ENCODE peak calls at places on chromosome 2, in five cellular contexts. One of them, this sample, is unnamed.

GRCh38 chr2:29518010-29518409 is 402.8 kb downstream of the CLIP4 start:
- DNase-seq in left ventricle myocardium inferior: no peak
- DNase-seq in mammary epithelial cell: no peak
- DNase-seq in RWPE1: no peak
- DNase-seq in GM10248: no peak
- DNase-seq in this sample: no peak

GRCh38 chr2:141399270-141399669 is 731.5 kb downstream of the LRP1B start:
- DNase-seq in left ventricle myocardium inferior: no peak
- DNase-seq in mammary epithelial cell: no peak
- DNase-seq in RWPE1: no peak
- DNase-seq in GM10248: no peak
- DNase-seq in this sample: no peak

GRCh38 chr2:31382452-31383120 is 32.0 kb downstream of the XDH start:
- DNase-seq in left ventricle myocardium inferior: no peak
- DNase-seq in mammary epithelial cell: peak
- DNase-seq in RWPE1: no peak
- DNase-seq in GM10248: no peak
- DNase-seq in this sample: no peak

GRCh38 chr2:217804338-217804737 is 198.5 kb downstream of the TNS1 start:
- DNase-seq in left ventricle myocardium inferior: peak
- DNase-seq in mammary epithelial cell: no peak
- DNase-seq in RWPE1: no peak
- DNase-seq in GM10248: no peak
- DNase-seq in this sample: no peak

GRCh38 chr2:183148967-183149366 is 24.7 kb downstream of the NUP35 start:
- DNase-seq in left ventricle myocardium inferior: no peak
- DNase-seq in mammary epithelial cell: no peak
- DNase-seq in RWPE1: no peak
- DNase-seq in GM10248: no peak
- DNase-seq in this sample: no peak

GRCh38 chr2:201642086-201642578 is 1.2 kb downstream of the TMEM237 start:
- DNase-seq in left ventricle myocardium inferior: no peak
- DNase-seq in mammary epithelial cell: no peak
- DNase-seq in RWPE1: no peak
- DNase-seq in GM10248: no peak
- DNase-seq in this sample: peak

GRCh38 chr2:176092270-176093144 is at the start of gene HOXD13:
- DNase-seq in left ventricle myocardium inferior: no peak
- DNase-seq in mammary epithelial cell: no peak
- DNase-seq in RWPE1: no peak
- DNase-seq in GM10248: no peak
- DNase-seq in this sample: no peak

GRCh38 chr2:30255466-30256408 is 24.4 kb downstream of the LBH start:
- DNase-seq in left ventricle myocardium inferior: no peak
- DNase-seq in mammary epithelial cell: no peak
- DNase-seq in RWPE1: no peak
- DNase-seq in GM10248: no peak
- DNase-seq in this sample: peak

GRCh38 chr2:20616341-20616871 is 34.5 kb downstream of the HS1BP3 start:
- DNase-seq in left ventricle myocardium inferior: peak
- DNase-seq in mammary epithelial cell: no peak
- DNase-seq in RWPE1: no peak
- DNase-seq in GM10248: no peak
- DNase-seq in this sample: no peak

DNA sequence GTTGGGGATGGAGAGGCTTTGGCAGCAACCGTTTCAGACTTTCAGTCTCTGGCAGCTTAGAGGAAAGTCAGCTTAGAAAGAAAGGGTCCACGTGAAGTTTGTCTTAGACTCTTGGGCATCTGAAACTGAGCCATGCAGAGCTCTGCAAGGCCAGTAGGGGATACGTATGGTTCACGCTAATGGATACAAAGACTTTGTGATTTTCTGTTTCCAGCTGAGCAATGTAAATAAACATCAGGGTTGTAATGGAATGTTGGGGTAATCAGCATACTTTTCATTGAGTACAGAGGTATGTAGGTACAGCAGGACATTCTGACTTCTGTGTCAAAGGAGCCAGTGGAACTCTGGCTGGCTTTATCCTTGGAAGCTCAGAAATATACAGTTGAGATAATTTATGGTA is 31.0 kb downstream of the RALB start:
- DNase-seq in left ventricle myocardium inferior: no peak
- DNase-seq in mammary epithelial cell: no peak
- DNase-seq in RWPE1: no peak
- DNase-seq in GM10248: no peak
- DNase-seq in this sample: no peak
- TF ChIP-seq CTCF in left ventricle myocardium inferior: no peak
- TF ChIP-seq CTCF in mammary epithelial cell: no peak
- TF ChIP-seq CTCF in RWPE1: no peak
- TF ChIP-seq CTCF in GM10248: no peak
- TF ChIP-seq CTCF in this sample: no peak

DNA sequence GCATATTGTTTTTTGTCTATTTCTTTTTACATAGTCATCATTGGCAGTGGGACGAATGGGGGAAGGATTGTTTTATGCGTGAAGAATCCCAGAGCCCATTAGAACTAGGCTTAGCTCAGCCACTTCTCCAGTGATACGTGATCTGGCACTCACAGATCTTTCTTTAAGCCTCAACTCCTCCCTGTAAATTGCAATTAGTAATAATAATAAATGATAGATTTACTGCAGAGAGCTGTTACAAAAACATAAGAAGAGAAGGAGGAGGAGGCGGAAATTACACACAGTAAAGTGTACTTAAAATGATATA is 629.3 kb downstream of the NRXN1 start:
- DNase-seq in left ventricle myocardium inferior: no peak
- DNase-seq in mammary epithelial cell: no peak
- DNase-seq in RWPE1: no peak
- DNase-seq in GM10248: no peak
- DNase-seq in this sample: no peak
- TF ChIP-seq CTCF in left ventricle myocardium inferior: no peak
- TF ChIP-seq CTCF in mammary epithelial cell: no peak
- TF ChIP-seq CTCF in RWPE1: peak
- TF ChIP-seq CTCF in GM10248: no peak
- TF ChIP-seq CTCF in this sample: no peak

DNA sequence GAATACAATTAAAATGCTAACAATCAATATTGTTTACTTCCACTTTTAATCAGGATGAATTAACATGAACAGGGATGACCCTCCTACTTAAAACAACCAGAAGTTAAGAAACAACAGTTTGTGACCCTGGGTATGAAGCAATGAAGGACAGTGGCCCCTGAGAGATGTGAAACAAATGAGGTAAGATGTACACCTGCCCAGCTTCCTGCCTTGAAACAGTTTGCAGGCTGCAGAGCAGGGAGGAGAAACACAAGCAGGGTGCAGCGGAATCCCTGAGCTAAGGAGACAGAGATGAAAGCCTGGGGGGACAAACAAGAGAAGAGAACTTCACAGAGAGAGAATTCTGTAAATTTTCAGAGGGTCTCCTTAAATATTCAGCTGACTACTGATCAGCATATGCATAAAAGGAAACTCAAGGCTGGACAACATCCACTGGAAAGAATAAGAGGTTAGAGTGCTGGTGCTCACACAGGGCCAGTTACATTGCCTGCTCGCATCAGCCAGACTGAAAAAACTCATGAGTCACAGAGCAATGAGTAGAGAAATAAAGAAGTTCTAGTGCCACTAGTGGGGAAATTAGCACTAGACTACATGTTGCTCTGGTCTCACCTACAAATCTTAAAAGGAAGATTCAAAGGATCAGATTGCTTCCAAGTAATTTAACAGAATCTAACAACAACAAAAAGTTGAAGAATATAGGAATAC is 106.4 kb downstream of the PID1 start:
- DNase-seq in left ventricle myocardium inferior: no peak
- DNase-seq in mammary epithelial cell: no peak
- DNase-seq in RWPE1: no peak
- DNase-seq in GM10248: no peak
- DNase-seq in this sample: no peak
- TF ChIP-seq CTCF in left ventricle myocardium inferior: no peak
- TF ChIP-seq CTCF in mammary epithelial cell: no peak
- TF ChIP-seq CTCF in RWPE1: no peak
- TF ChIP-seq CTCF in GM10248: no peak
- TF ChIP-seq CTCF in this sample: no peak

GRCh38 chr2:207897541-207898353 is 127.6 kb downstream of the PLEKHM3 start:
- DNase-seq in left ventricle myocardium inferior: no peak
- DNase-seq in mammary epithelial cell: no peak
- DNase-seq in RWPE1: no peak
- DNase-seq in GM10248: no peak
- DNase-seq in this sample: no peak

GRCh38 chr2:207892676-207893402 is 123.1 kb upstream of the FZD5 start:
- DNase-seq in left ventricle myocardium inferior: no peak
- DNase-seq in mammary epithelial cell: no peak
- DNase-seq in RWPE1: no peak
- DNase-seq in GM10248: no peak
- DNase-seq in this sample: no peak

GRCh38 chr2:207898354-207898695 is 127.0 kb downstream of the PLEKHM3 start:
- DNase-seq in left ventricle myocardium inferior: no peak
- DNase-seq in mammary epithelial cell: no peak
- DNase-seq in RWPE1: no peak
- DNase-seq in GM10248: no peak
- DNase-seq in this sample: no peak

GRCh38 chr2:207895236-207895860 is 125.6 kb upstream of the FZD5 start:
- DNase-seq in left ventricle myocardium inferior: no peak
- DNase-seq in mammary epithelial cell: no peak
- DNase-seq in RWPE1: no peak
- DNase-seq in GM10248: no peak
- DNase-seq in this sample: no peak

GRCh38 chr2:207896525-207897295 is 127.0 kb upstream of the FZD5 start:
- DNase-seq in left ventricle myocardium inferior: no peak
- DNase-seq in mammary epithelial cell: no peak
- DNase-seq in RWPE1: peak
- DNase-seq in GM10248: no peak
- DNase-seq in this sample: no peak
- TF ChIP-seq CTCF in left ventricle myocardium inferior: peak
- TF ChIP-seq CTCF in mammary epithelial cell: no peak
- TF ChIP-seq CTCF in RWPE1: no peak
- TF ChIP-seq CTCF in GM10248: no peak
- TF ChIP-seq CTCF in this sample: no peak

DNA sequence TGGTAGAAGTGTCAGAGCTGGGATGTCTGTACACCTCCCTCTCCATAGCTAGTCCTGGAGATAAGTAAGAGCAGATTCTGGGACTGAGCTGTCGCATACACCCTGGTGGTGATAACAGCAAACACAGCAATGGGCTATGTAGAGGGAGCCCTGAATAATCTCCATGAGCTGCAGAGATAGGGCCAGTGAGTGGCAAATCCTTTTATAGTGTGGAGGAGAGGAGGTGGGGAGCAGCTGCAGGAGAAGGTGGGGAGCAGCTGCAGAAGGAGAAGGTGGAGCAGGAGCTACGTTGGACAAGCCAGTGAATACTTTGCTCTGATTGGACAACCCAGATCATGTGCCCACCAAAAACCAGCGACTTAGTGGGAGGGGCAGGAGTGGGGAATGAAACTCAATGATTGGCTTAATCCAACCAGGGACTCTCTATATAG is 85.5 kb downstream of the TMEM247 start:
- DNase-seq in left ventricle myocardium inferior: peak
- DNase-seq in mammary epithelial cell: no peak
- DNase-seq in RWPE1: no peak
- DNase-seq in GM10248: no peak
- DNase-seq in this sample: no peak
- TF ChIP-seq CTCF in left ventricle myocardium inferior: peak
- TF ChIP-seq CTCF in mammary epithelial cell: no peak
- TF ChIP-seq CTCF in RWPE1: no peak
- TF ChIP-seq CTCF in GM10248: no peak
- TF ChIP-seq CTCF in this sample: no peak

GRCh38 chr2:234249006-234249405 is 198.5 kb downstream of the SPP2 start:
- DNase-seq in left ventricle myocardium inferior: no peak
- DNase-seq in mammary epithelial cell: no peak
- DNase-seq in RWPE1: no peak
- DNase-seq in GM10248: no peak
- DNase-seq in this sample: no peak
- TF ChIP-seq CTCF in left ventricle myocardium inferior: no peak
- TF ChIP-seq CTCF in mammary epithelial cell: peak
- TF ChIP-seq CTCF in RWPE1: no peak
- TF ChIP-seq CTCF in GM10248: no peak
- TF ChIP-seq CTCF in this sample: no peak

GRCh38 chr2:98297817-98298684 is 48.2 kb upstream of the CNGA3 start:
- DNase-seq in left ventricle myocardium inferior: no peak
- DNase-seq in mammary epithelial cell: no peak
- DNase-seq in RWPE1: no peak
- DNase-seq in GM10248: no peak
- DNase-seq in this sample: no peak
- TF ChIP-seq CTCF in left ventricle myocardium inferior: no peak
- TF ChIP-seq CTCF in mammary epithelial cell: no peak
- TF ChIP-seq CTCF in RWPE1: no peak
- TF ChIP-seq CTCF in GM10248: no peak
- TF ChIP-seq CTCF in this sample: no peak

DNA sequence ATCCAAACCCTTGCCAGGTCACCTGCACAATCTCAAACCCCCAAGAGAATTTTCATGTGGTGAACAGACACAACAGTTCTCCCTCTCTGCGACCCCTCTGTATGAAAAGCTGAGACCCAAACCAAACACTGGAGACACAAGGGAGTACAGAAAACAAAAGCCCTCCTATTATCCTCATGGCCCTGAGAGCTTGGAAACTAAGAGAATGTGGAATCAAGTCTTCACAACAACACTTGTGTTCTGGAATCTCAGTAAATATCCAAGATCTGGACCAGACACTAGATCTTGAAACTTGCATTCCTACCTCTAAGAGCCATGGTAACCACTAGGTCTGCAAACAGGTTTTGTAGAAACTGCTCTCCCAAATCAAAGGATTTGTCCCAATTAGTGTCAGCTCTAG is 50.1 kb upstream of the CCDC150 start:
- DNase-seq in left ventricle myocardium inferior: no peak
- DNase-seq in mammary epithelial cell: no peak
- DNase-seq in RWPE1: no peak
- DNase-seq in GM10248: no peak
- DNase-seq in this sample: no peak
- TF ChIP-seq CTCF in left ventricle myocardium inferior: no peak
- TF ChIP-seq CTCF in mammary epithelial cell: no peak
- TF ChIP-seq CTCF in RWPE1: no peak
- TF ChIP-seq CTCF in GM10248: no peak
- TF ChIP-seq CTCF in this sample: no peak

GRCh38 chr2:219570194-219570923 is 980 bp downstream of the OBSL1 start:
- DNase-seq in left ventricle myocardium inferior: no peak
- DNase-seq in mammary epithelial cell: peak
- DNase-seq in RWPE1: peak
- DNase-seq in GM10248: no peak
- DNase-seq in this sample: no peak
- TF ChIP-seq CTCF in left ventricle myocardium inferior: no peak
- TF ChIP-seq CTCF in mammary epithelial cell: no peak
- TF ChIP-seq CTCF in RWPE1: no peak
- TF ChIP-seq CTCF in GM10248: no peak
- TF ChIP-seq CTCF in this sample: no peak

DNA sequence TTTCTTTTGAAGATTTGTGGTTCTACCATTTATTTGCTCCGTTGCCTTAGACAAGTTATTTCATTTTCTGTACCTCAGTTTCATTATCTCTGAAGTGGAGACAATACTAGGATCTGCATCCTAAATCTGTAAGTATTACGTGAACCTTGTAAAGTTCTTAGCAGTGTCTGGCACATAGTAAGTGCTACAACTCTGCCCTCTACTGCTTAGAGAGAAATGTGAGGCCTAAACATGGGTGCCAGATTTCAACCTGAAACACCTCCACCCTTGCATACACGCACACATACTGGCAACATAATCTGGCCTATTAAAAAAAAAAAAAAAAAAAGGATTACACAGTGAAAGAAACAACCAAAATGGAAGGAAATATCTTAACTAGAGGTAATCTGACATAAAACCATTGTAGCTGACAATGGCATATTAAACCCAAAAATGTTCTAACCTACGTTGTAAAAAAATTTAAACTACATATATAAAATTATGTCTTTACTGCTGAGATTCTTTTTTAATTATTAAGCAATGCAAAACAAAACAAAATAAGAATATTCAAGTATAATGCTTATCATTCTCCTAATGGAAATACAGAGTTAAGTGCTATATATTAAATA is 132.6 kb downstream of the MAP2 start:
- DNase-seq in left ventricle myocardium inferior: no peak
- DNase-seq in mammary epithelial cell: peak
- DNase-seq in RWPE1: peak
- DNase-seq in GM10248: peak
- DNase-seq in this sample: no peak
- TF ChIP-seq CTCF in left ventricle myocardium inferior: peak
- TF ChIP-seq CTCF in mammary epithelial cell: peak
- TF ChIP-seq CTCF in RWPE1: peak
- TF ChIP-seq CTCF in GM10248: peak
- TF ChIP-seq CTCF in this sample: no peak